ENCODE peak calls at places on chromosomes 7 and 10, in four cellular contexts. One of them, this sample, is unnamed.

GRCh38 chr7:81869670-81870069 is 99.8 kb upstream of the HGF start:
- DNase-seq in CD8-positive, alpha-beta T cell: no peak
- DNase-seq in ovary: no peak
- DNase-seq in spleen: no peak
- DNase-seq in this sample: no peak

GRCh38 chr10:124522903-124523260 is 61.3 kb downstream of the LHPP start:
- DNase-seq in spleen: peak
- DNase-seq in CD8-positive, alpha-beta T cell: no peak
- DNase-seq in ovary: no peak
- DNase-seq in this sample: no peak

GRCh38 chr10:131822694-131823245 is 78.0 kb upstream of the PPP2R2D start:
- DNase-seq in ovary: no peak
- DNase-seq in spleen: peak
- DNase-seq in CD8-positive, alpha-beta T cell: no peak
- DNase-seq in this sample: no peak

GRCh38 chr7:43038229-43038628 is 74.2 kb upstream of the HECW1 start:
- DNase-seq in spleen: no peak
- DNase-seq in ovary: no peak
- DNase-seq in CD8-positive, alpha-beta T cell: no peak
- DNase-seq in this sample: no peak

GRCh38 chr10:69876931-69877330 is 75.2 kb downstream of the COL13A1 start:
- DNase-seq in CD8-positive, alpha-beta T cell: no peak
- DNase-seq in ovary: no peak
- DNase-seq in spleen: no peak
- DNase-seq in this sample: no peak

GRCh38 chr10:1393481-1393880 is 337.3 kb downstream of the WDR37 start:
- DNase-seq in CD8-positive, alpha-beta T cell: no peak
- DNase-seq in spleen: no peak
- DNase-seq in ovary: no peak
- DNase-seq in this sample: no peak

GRCh38 chr10:51085204-51085603 is 10.9 kb downstream of the PRKG1 start:
- DNase-seq in CD8-positive, alpha-beta T cell: no peak
- DNase-seq in spleen: no peak
- DNase-seq in ovary: no peak
- DNase-seq in this sample: no peak

GRCh38 chr10:103542764-103543616 is 49.5 kb downstream of the NEURL1 start:
- DNase-seq in ovary: peak
- DNase-seq in spleen: peak
- DNase-seq in CD8-positive, alpha-beta T cell: no peak
- DNase-seq in this sample: no peak

GRCh38 chr7:139586286-139586685 is 62.8 kb downstream of the CLEC2L start:
- DNase-seq in CD8-positive, alpha-beta T cell: no peak
- DNase-seq in ovary: no peak
- DNase-seq in spleen: no peak
- DNase-seq in this sample: no peak

GRCh38 chr10:93006435-93007039 is 54.1 kb upstream of the CYP26C1 start:
- DNase-seq in CD8-positive, alpha-beta T cell: no peak
- DNase-seq in ovary: no peak
- DNase-seq in spleen: no peak
- DNase-seq in this sample: no peak

GRCh38 chr10:103692421-103693069 is 162.8 kb downstream of the SH3PXD2A start:
- DNase-seq in CD8-positive, alpha-beta T cell: no peak
- DNase-seq in ovary: no peak
- DNase-seq in spleen: no peak
- DNase-seq in this sample: no peak

GRCh38 chr7:80760292-80760691 is 121.8 kb downstream of the CD36 start:
- DNase-seq in spleen: no peak
- DNase-seq in ovary: no peak
- DNase-seq in CD8-positive, alpha-beta T cell: no peak
- DNase-seq in this sample: no peak

GRCh38 chr10:59536151-59536550 is 173.5 kb downstream of the SLC16A9 start:
- DNase-seq in spleen: no peak
- DNase-seq in ovary: no peak
- DNase-seq in CD8-positive, alpha-beta T cell: no peak
- DNase-seq in this sample: no peak

GRCh38 chr7:78350926-78351325 is 552.4 kb downstream of the PHTF2 start:
- DNase-seq in spleen: no peak
- DNase-seq in ovary: no peak
- DNase-seq in CD8-positive, alpha-beta T cell: no peak
- DNase-seq in this sample: no peak

GRCh38 chr10:92813979-92814378 is 34.3 kb upstream of the EXOC6 start:
- DNase-seq in CD8-positive, alpha-beta T cell: no peak
- DNase-seq in ovary: no peak
- DNase-seq in spleen: no peak
- DNase-seq in this sample: no peak

GRCh38 chr10:11533328-11533781 is 78.1 kb downstream of the USP6NL start:
- DNase-seq in ovary: no peak
- DNase-seq in spleen: no peak
- DNase-seq in CD8-positive, alpha-beta T cell: no peak
- DNase-seq in this sample: no peak

GRCh38 chr10:61896854-61897661 is 4.4 kb upstream of the ARID5B start:
- DNase-seq in spleen: peak
- DNase-seq in CD8-positive, alpha-beta T cell: peak
- DNase-seq in ovary: peak
- DNase-seq in this sample: peak

GRCh38 chr10:101818958-101819633 is 852 bp upstream of the OGA start:
- DNase-seq in ovary: no peak
- DNase-seq in CD8-positive, alpha-beta T cell: no peak
- DNase-seq in spleen: peak
- DNase-seq in this sample: no peak

GRCh38 chr7:156635529-156636385 is 4.8 kb upstream of the RNF32 start:
- DNase-seq in ovary: no peak
- DNase-seq in spleen: no peak
- DNase-seq in CD8-positive, alpha-beta T cell: no peak
- DNase-seq in this sample: no peak

GRCh38 chr7:38374507-38374906 is 101.1 kb upstream of the TARP start:
- DNase-seq in CD8-positive, alpha-beta T cell: peak
- DNase-seq in ovary: no peak
- DNase-seq in spleen: no peak
- DNase-seq in this sample: no peak

GRCh38 chr10:120517881-120518484 is 61.0 kb downstream of the PLPP4 start:
- DNase-seq in ovary: no peak
- DNase-seq in CD8-positive, alpha-beta T cell: no peak
- DNase-seq in spleen: no peak
- DNase-seq in this sample: no peak

GRCh38 chr7:35025391-35025870 is 11.9 kb downstream of the DPY19L1 start:
- DNase-seq in CD8-positive, alpha-beta T cell: no peak
- DNase-seq in spleen: no peak
- DNase-seq in ovary: no peak
- DNase-seq in this sample: no peak

GRCh38 chr7:116953727-116954442 is 584 bp downstream of the ST7 start:
- DNase-seq in ovary: peak
- DNase-seq in spleen: peak
- DNase-seq in CD8-positive, alpha-beta T cell: peak
- DNase-seq in this sample: no peak
- TF ChIP-seq CTCF in ovary: no peak
- TF ChIP-seq CTCF in spleen: no peak
- TF ChIP-seq CTCF in CD8-positive, alpha-beta T cell: no peak
- TF ChIP-seq CTCF in this sample: no peak

DNA sequence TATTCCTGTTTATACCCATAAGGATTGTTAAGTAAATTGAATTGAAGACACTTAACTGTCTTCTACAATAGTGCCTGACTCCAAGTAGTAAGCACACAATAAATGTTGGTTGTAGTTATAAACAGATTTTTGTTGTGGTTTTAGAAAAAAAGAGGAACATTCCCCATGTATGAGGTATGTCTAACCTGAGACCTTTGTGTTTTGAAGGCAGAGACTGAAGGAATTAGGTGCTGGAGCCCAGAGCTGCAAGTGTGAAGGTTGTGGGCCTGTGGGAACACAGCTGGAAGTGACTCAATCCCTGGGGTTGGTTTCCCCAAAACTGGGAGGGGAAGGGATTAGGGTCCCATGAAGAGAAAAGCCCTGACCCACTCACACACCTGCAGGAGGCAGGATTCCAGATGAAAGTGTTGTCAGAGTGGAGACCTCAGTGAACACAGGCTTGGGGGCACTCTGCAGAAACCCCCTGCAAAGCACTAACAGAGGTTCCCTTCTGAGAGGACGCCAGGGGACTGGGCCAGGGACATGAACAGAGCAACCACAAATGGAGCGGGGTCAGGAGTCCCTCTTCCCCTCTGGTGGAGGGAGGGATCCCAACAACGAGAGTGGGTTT is 265.1 kb upstream of the KLF14 start:
- DNase-seq in ovary: no peak
- DNase-seq in CD8-positive, alpha-beta T cell: no peak
- DNase-seq in spleen: no peak
- DNase-seq in this sample: no peak
- TF ChIP-seq CTCF in ovary: no peak
- TF ChIP-seq CTCF in CD8-positive, alpha-beta T cell: no peak
- TF ChIP-seq CTCF in spleen: no peak
- TF ChIP-seq CTCF in this sample: no peak

GRCh38 chr7:29511851-29512250 is 51.8 kb upstream of the PRR15 start:
- DNase-seq in CD8-positive, alpha-beta T cell: no peak
- DNase-seq in spleen: no peak
- DNase-seq in ovary: no peak
- DNase-seq in this sample: no peak

GRCh38 chr7:29508608-29509007 is 55.0 kb upstream of the PRR15 start:
- DNase-seq in ovary: no peak
- DNase-seq in CD8-positive, alpha-beta T cell: no peak
- DNase-seq in spleen: no peak
- DNase-seq in this sample: no peak

GRCh38 chr7:29511337-29511736 is 52.3 kb upstream of the PRR15 start:
- DNase-seq in ovary: no peak
- DNase-seq in spleen: no peak
- DNase-seq in CD8-positive, alpha-beta T cell: no peak
- DNase-seq in this sample: no peak

DNA sequence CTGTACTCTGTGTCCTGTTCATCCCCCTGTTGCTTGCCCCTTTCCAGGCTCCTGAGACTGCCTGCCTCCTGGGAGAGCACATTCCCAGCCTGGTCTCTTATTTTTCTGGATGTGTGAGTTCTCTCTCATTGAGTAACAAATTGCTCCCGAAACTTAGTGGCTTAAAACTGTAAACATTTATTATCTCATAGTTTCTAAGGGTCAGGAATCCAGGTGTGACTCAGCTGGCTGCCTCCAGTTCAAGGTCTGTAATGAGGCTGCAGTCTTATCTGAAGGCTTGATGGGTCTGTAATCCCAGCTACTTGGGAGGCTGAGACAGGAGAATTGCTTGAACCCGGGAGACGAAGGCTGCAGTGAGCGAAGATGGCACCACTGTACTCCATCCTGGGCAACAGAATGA is 53.6 kb upstream of the PRR15 start:
- DNase-seq in ovary: no peak
- DNase-seq in CD8-positive, alpha-beta T cell: no peak
- DNase-seq in spleen: no peak
- DNase-seq in this sample: no peak
- TF ChIP-seq CTCF in ovary: no peak
- TF ChIP-seq CTCF in CD8-positive, alpha-beta T cell: no peak
- TF ChIP-seq CTCF in spleen: no peak
- TF ChIP-seq CTCF in this sample: no peak

GRCh38 chr7:144513332-144513731 is 109.8 kb upstream of the NOBOX start:
- DNase-seq in ovary: no peak
- DNase-seq in spleen: no peak
- DNase-seq in CD8-positive, alpha-beta T cell: no peak
- DNase-seq in this sample: no peak
- TF ChIP-seq CTCF in ovary: no peak
- TF ChIP-seq CTCF in spleen: no peak
- TF ChIP-seq CTCF in CD8-positive, alpha-beta T cell: no peak
- TF ChIP-seq CTCF in this sample: peak

GRCh38 chr10:37289833-37290464 is 164.6 kb downstream of the ANKRD30A start:
- DNase-seq in CD8-positive, alpha-beta T cell: no peak
- DNase-seq in spleen: no peak
- DNase-seq in ovary: no peak
- DNase-seq in this sample: no peak
- TF ChIP-seq CTCF in CD8-positive, alpha-beta T cell: no peak
- TF ChIP-seq CTCF in spleen: no peak
- TF ChIP-seq CTCF in ovary: no peak
- TF ChIP-seq CTCF in this sample: no peak

DNA sequence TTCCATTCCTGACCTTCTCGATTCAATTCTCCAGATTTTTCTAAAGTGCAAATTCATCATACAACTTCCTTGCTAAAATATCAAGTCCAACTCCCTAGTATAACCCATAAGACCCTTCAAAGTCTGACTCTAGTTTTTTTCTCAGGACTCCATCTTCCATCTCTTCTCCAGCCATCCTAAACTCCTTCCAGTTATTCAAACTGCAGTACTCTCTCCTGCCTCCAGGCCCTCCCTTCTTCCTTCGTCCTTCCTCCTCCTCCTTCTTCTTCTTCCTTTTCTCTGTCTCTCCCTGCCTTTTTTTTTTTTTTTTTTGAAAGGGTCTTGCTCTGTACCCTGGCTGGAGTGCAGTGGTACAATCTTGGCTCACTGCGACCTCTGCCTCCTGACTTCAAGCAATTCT is 111.9 kb downstream of the RELN start:
- DNase-seq in spleen: no peak
- DNase-seq in CD8-positive, alpha-beta T cell: no peak
- DNase-seq in ovary: no peak
- DNase-seq in this sample: no peak
- TF ChIP-seq CTCF in spleen: no peak
- TF ChIP-seq CTCF in CD8-positive, alpha-beta T cell: no peak
- TF ChIP-seq CTCF in ovary: no peak
- TF ChIP-seq CTCF in this sample: no peak

GRCh38 chr7:115638853-115639252 is 391.7 kb downstream of the TFEC start:
- DNase-seq in spleen: no peak
- DNase-seq in ovary: no peak
- DNase-seq in CD8-positive, alpha-beta T cell: no peak
- DNase-seq in this sample: no peak

GRCh38 chr7:115637123-115637522 is 393.4 kb downstream of the TFEC start:
- DNase-seq in CD8-positive, alpha-beta T cell: no peak
- DNase-seq in spleen: no peak
- DNase-seq in ovary: no peak
- DNase-seq in this sample: no peak

DNA sequence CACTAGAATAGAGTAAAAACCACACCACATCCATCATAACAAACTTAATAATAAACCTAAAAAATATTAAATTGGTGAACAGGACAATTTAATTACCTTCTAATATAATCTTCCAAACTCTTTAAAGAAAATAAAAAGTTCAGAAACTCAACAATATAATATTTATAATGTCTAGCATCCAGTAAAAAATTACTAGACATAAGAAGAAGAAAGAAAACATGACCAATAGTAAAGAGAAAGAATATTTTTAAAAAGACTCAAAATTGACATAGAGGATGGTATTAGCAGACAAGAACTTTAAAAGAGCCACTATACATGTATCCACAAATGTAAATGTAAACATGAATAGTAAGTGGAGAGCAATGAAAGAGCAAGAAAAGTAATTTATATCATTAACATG is 388.4 kb downstream of the TFEC start:
- DNase-seq in spleen: no peak
- DNase-seq in CD8-positive, alpha-beta T cell: no peak
- DNase-seq in ovary: no peak
- DNase-seq in this sample: no peak
- TF ChIP-seq CTCF in spleen: no peak
- TF ChIP-seq CTCF in CD8-positive, alpha-beta T cell: no peak
- TF ChIP-seq CTCF in ovary: no peak
- TF ChIP-seq CTCF in this sample: no peak

This sample was measured in D721Med.